ENCODE peak calls at places on chromosome 7, in four cellular contexts. H, W, T and M are unnamed samples.

GRCh38 chr7:148264933-148265557 is 325.5 kb upstream of the C7orf33 start:
- DNase-seq in W (no peak), H (peak), T (peak), M (no peak)

GRCh38 chr7:121753965-121754364 is 119.0 kb upstream of the PTPRZ1 start:
- DNase-seq in W (no peak), T (no peak), H (no peak), M (no peak)

GRCh38 chr7:13336227-13336626 is 648.8 kb downstream of the ARL4A start:
- DNase-seq in T (peak), W (no peak), H (no peak), M (no peak)

GRCh38 chr7:27992092-27992491 is 188.5 kb downstream of the JAZF1 start:
- DNase-seq in W (no peak), H (no peak), T (peak), M (no peak)

GRCh38 chr7:68724965-68725364 is 873.3 kb upstream of the AUTS2 start:
- DNase-seq in T (no peak), H (no peak), W (no peak), M (no peak)

GRCh38 chr7:98875501-98875900 is 2.8 kb upstream of the TRRAP start:
- DNase-seq in H (no peak), W (no peak), T (no peak), M (no peak)

GRCh38 chr7:46212425-46213153 is 291.5 kb upstream of the IGFBP3 start:
- DNase-seq in W (no peak), T (no peak), H (no peak), M (no peak)

GRCh38 chr7:92723978-92724377 is 112.4 kb downstream of the CDK6 start:
- DNase-seq in W (no peak), T (no peak), H (no peak), M (peak)

GRCh38 chr7:104973909-104974415 is 40.0 kb upstream of the KMT2E start:
- DNase-seq in T (peak), H (no peak), W (no peak), M (peak)

GRCh38 chr7:108146070-108146842 is 16.1 kb upstream of the LAMB4 start:
- DNase-seq in T (peak), H (peak), W (peak), M (peak)

GRCh38 chr7:92652536-92652935 is 62.3 kb upstream of the FAM133B start:
- DNase-seq in W (no peak), T (no peak), H (no peak), M (no peak)

GRCh38 chr7:117750612-117751563 is 122.4 kb downstream of the CTTNBP2 start:
- DNase-seq in T (peak), W (no peak), H (peak), M (peak)

GRCh38 chr7:143965280-143965679 is 10.6 kb downstream of the OR2F1 start:
- DNase-seq in T (no peak), H (no peak), W (no peak), M (no peak)

GRCh38 chr7:50528266-50529092 is 36.7 kb downstream of the DDC start:
- DNase-seq in W (no peak), H (no peak), T (no peak), M (no peak)

GRCh38 chr7:140209866-140210609 is 33.3 kb upstream of the KDM7A start:
- DNase-seq in W (peak), H (no peak), T (no peak), M (no peak)

GRCh38 chr7:23206511-23206867 is 24.6 kb downstream of the NUP42 start:
- DNase-seq in W (no peak), H (no peak), T (no peak), M (no peak)

GRCh38 chr7:49638166-49638565 is 135.3 kb upstream of the VWC2 start:
- DNase-seq in H (no peak), T (no peak), W (no peak), M (no peak)

GRCh38 chr7:105992888-105993287 is 29.8 kb downstream of the CDHR3 start:
- DNase-seq in W (no peak), H (no peak), T (no peak), M (no peak)

GRCh38 chr7:120233338-120233737 is 39.6 kb upstream of the KCND2 start:
- DNase-seq in W (no peak), H (no peak), T (no peak), M (no peak)

GRCh38 chr7:70771447-70771846 is 360.5 kb upstream of the GALNT17 start:
- DNase-seq in W (no peak), H (no peak), T (no peak), M (no peak)

GRCh38 chr7:139871276-139871675 is 42.2 kb downstream of the TBXAS1 start:
- DNase-seq in T (peak), W (no peak), H (no peak), M (peak)

GRCh38 chr7:13800694-13801448 is 188.6 kb downstream of the ETV1 start:
- DNase-seq in W (no peak), T (peak), H (no peak), M (peak)

GRCh38 chr7:123864966-123865365 is 20.0 kb downstream of the HYAL4 start:
- DNase-seq in H (no peak), W (no peak), T (no peak), M (peak)

GRCh38 chr7:91169819-91170218 is 94.4 kb upstream of the FZD1 start:
- DNase-seq in H (no peak), W (no peak), T (no peak), M (no peak)

GRCh38 chr7:92035576-92035975 is 94.9 kb downstream of the AKAP9 start:
- DNase-seq in T (no peak), W (no peak), H (no peak), M (no peak)

GRCh38 chr7:45690762-45691150 is 116.6 kb downstream of the ADCY1 start:
- DNase-seq in H (no peak), W (no peak), T (no peak), M (no peak)

GRCh38 chr7:27168265-27168947 is 3.1 kb upstream of the HOXA9 start:
- DNase-seq in H (no peak), T (no peak), W (no peak), M (peak)

GRCh38 chr7:8228766-8229674 is 32.9 kb downstream of the ICA1 start:
- DNase-seq in H (no peak), T (no peak), W (no peak), M (no peak)

GRCh38 chr7:159143780-159144755 is 599 bp downstream of the VIPR2 start:
- DNase-seq in T (no peak), W (no peak), H (no peak), M (no peak)

GRCh38 chr7:75723444-75723843 is 15.3 kb downstream of the HIP1 start:
- DNase-seq in H (no peak), W (no peak), T (no peak), M (no peak)

GRCh38 chr7:1364068-1364905 is 95.0 kb downstream of the MICALL2 start:
- DNase-seq in H (no peak), W (no peak), T (no peak), M (no peak)

GRCh38 chr7:6831018-6831725 is 5.1 kb upstream of the CCZ1B start:
- DNase-seq in T (no peak), H (no peak), W (no peak), M (no peak)

GRCh38 chr7:400901-401485 is 111.0 kb downstream of the FOXL3 start:
- DNase-seq in H (no peak), T (no peak), W (no peak), M (no peak)

GRCh38 chr7:92621026-92621540 is 30.9 kb upstream of the FAM133B start:
- DNase-seq in H (peak), W (peak), T (peak), M (peak)

GRCh38 chr7:74725840-74726239 is 48.0 kb upstream of the NCF1 start:
- DNase-seq in W (no peak), T (no peak), H (no peak), M (no peak)

GRCh38 chr7:71308105-71308504 is 176.2 kb downstream of the GALNT17 start:
- DNase-seq in W (no peak), H (no peak), T (no peak), M (no peak)

GRCh38 chr7:138834583-138834982 is 36.6 kb upstream of the ATP6V0A4 start:
- DNase-seq in H (no peak), W (no peak), T (no peak), M (no peak)
- TF ChIP-seq CTCF in H (no peak), W (no peak), T (no peak), M (no peak)

GRCh38 chr7:149774237-149775175 is 1.1 kb upstream of the ZNF467 start:
- DNase-seq in W (no peak), T (no peak), H (no peak), M (peak)

GRCh38 chr7:149777551-149778326 is 4.4 kb upstream of the ZNF467 start:
- DNase-seq in H (no peak), T (no peak), W (no peak), M (no peak)

GRCh38 chr7:149775176-149775556 is 1.8 kb upstream of the ZNF467 start:
- DNase-seq in T (no peak), H (no peak), W (no peak), M (no peak)

GRCh38 chr7:149776848-149777407 is 3.5 kb upstream of the ZNF467 start:
- DNase-seq in H (no peak), W (no peak), T (no peak), M (no peak)

GRCh38 chr7:149776305-149776704 is 2.9 kb upstream of the ZNF467 start:
- DNase-seq in T (peak), W (no peak), H (peak), M (peak)
- TF ChIP-seq FOS in T (no peak), W (no peak), H (no peak), M (peak)

DNA sequence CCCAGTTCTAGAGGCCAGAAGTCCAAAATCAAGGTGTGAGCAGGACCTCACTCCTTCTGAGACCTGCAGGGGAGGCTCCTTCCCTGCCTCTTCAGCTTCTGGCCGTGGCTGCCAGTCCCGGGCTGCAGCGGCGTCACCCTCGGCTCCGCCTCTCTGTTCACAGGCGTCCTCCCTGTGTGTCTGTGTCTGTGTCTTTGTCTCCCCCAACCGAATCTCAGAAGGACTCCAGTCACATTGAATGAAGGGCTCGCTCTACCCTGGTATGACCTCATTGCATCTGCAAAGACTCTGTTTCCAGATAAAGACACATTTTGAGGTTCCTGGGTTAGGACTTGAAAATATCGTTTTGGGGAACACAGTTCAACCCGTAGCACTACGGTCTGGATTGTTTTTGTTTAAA is 33.1 kb upstream of the GALNT11 start:
- DNase-seq in W (no peak), T (no peak), H (peak), M (peak)
- TF ChIP-seq CTCF in W (peak), T (no peak), H (peak), M (no peak)

GRCh38 chr7:64874114-64874513 is 29.0 kb upstream of the ZNF273 start:
- DNase-seq in T (no peak), W (no peak), H (peak), M (no peak)
- TF ChIP-seq FOS in T (no peak), W (no peak), H (no peak), M (no peak)

GRCh38 chr7:142528608-142529408 is 220.5 kb upstream of the PRSS1 start:
- DNase-seq in W (no peak), H (no peak), T (no peak), M (no peak)
- TF ChIP-seq CTCF in W (no peak), H (no peak), T (no peak), M (peak)

GRCh38 chr7:101880536-101881443 is 63.4 kb downstream of the CUX1 start:
- DNase-seq in T (peak), W (no peak), H (no peak), M (peak)
- TF ChIP-seq FOS in T (no peak), W (no peak), H (no peak), M (no peak)

DNA sequence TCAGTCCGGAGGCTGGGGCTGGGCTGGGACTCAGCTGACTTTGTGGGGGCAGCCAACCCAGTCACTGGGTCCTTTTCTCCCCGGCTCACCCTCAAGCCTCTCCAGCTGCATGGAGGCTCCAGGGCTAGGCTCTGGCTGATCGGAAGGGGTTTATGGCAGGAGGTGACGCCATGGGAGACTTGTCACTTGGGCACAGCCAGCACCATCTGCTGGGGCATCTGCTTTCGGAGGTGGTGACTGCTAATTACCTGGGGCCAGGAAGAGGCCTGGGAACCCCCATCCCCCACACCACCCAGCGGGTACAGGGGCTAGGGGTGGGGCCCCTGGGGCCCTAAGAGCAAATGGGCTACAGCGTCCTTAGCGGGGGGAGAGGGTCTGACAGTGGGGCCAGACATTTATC is 1.5 kb upstream of the LFNG start:
- DNase-seq in H (no peak), T (no peak), W (no peak), M (no peak)
- TF ChIP-seq CTCF in H (no peak), T (no peak), W (no peak), M (no peak)

GRCh38 chr7:156993925-156994235 is 16.6 kb downstream of the MNX1 start:
- DNase-seq in T (no peak), W (no peak), H (no peak), M (no peak)
- TF ChIP-seq FOS in T (no peak), W (no peak), H (no peak), M (no peak)

GRCh38 chr7:131924857-131925256 is 368.4 kb upstream of the PODXL start:
- DNase-seq in T (no peak), H (no peak), W (no peak), M (no peak)
- TF ChIP-seq CTCF in T (no peak), H (no peak), W (no peak), M (no peak)

DNA sequence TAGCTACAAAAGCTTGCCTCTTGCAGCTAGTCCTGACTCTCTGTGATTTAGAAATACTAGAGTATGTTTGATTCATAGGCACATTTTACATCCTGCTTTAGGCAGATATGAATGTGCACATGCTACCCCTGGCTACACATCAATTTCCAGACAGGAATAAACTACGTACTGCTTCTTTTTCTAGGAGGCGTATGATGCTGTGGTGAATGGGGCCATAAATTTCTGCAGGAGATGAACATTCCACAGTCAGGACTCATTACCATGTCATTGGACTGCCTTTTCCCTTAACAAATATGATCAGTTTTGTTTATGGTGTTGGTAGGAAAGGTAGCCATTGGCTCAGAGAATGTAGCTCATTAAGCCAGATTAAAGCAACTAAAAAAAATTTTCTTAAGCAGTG is 50.1 kb upstream of the IFRD1 start:
- DNase-seq in T (peak), W (no peak), H (no peak), M (no peak)
- TF ChIP-seq FOS in T (no peak), W (no peak), H (no peak), M (no peak)